ENCODE peak calls at places on chromosomes 5 and 9, in seven cellular contexts. E, T, X, F, W, I and K are unnamed samples.

GRCh38 chr5:62256161-62257017 is 49.6 kb upstream of the KIF2A start:
- DNase-seq in E (peak; percentile 26), T (no peak), X (no peak), F (peak; percentile 17), W (no peak), I (peak; percentile 36), K (no peak)

GRCh38 chr5:43581398-43581797 is 21.6 kb upstream of the NNT start:
- DNase-seq in E (no peak), T (no peak), X (no peak), F (no peak), W (no peak), I (no peak), K (no peak)

GRCh38 chr9:74412236-74412979 is 84.7 kb upstream of the RORB start:
- DNase-seq in E (no peak), T (no peak), X (no peak), F (no peak), W (no peak), I (no peak), K (no peak)

GRCh38 chr9:2271426-2271825 is 256.3 kb downstream of the SMARCA2 start:
- DNase-seq in E (peak; percentile 43), T (no peak), X (no peak), F (no peak), W (no peak), I (no peak), K (no peak)

GRCh38 chr9:4417578-4418325 is 72.5 kb upstream of the SLC1A1 start:
- DNase-seq in E (no peak), T (no peak), X (no peak), F (no peak), W (no peak), I (no peak), K (no peak)

GRCh38 chr5:66945389-66946349 is 250.9 kb downstream of the CD180 start:
- DNase-seq in E (peak; percentile 56), T (no peak), X (no peak), F (no peak), W (no peak), I (no peak), K (no peak)

GRCh38 chr5:168106008-168106761 is 185.3 kb upstream of the WWC1 start:
- DNase-seq in E (no peak), T (no peak), X (no peak), F (no peak), W (no peak), I (no peak), K (no peak)

GRCh38 chr9:121095057-121095456 is 20.3 kb downstream of the CNTRL start:
- DNase-seq in E (no peak), T (no peak), X (no peak), F (no peak), W (no peak), I (no peak), K (no peak)

GRCh38 chr9:37747271-37747753 is 6.3 kb upstream of the TRMT10B start:
- DNase-seq in E (peak; percentile 73), T (peak; percentile 62), X (peak; percentile 35), F (peak; percentile 16), W (no peak), I (peak; percentile 24), K (no peak)

GRCh38 chr9:2228132-2228531 is 213.0 kb downstream of the SMARCA2 start:
- DNase-seq in E (peak; percentile 38), T (peak; percentile 28), X (no peak), F (no peak), W (no peak), I (no peak), K (no peak)

GRCh38 chr5:59208468-59208867 is 625.6 kb downstream of the RAB3C start:
- DNase-seq in E (no peak), T (no peak), X (no peak), F (no peak), W (no peak), I (no peak), K (no peak)

GRCh38 chr5:113112435-113112834 is 135.8 kb downstream of the DCP2 start:
- DNase-seq in E (no peak), T (no peak), X (no peak), F (no peak), W (no peak), I (no peak), K (no peak)

GRCh38 chr9:4832786-4833579 is 40.2 kb downstream of the RCL1 start:
- DNase-seq in E (peak; percentile 80), T (no peak), X (peak; percentile 66), F (no peak), W (no peak), I (no peak), K (no peak)

GRCh38 chr5:67265951-67266350 is 69.4 kb upstream of the CD180 start:
- DNase-seq in E (no peak), T (no peak), X (no peak), F (no peak), W (no peak), I (no peak), K (no peak)

GRCh38 chr5:66849803-66850202 is 253.6 kb downstream of the MAST4 start:
- DNase-seq in E (no peak), T (no peak), X (no peak), F (no peak), W (no peak), I (no peak), K (no peak)

GRCh38 chr9:2241461-2241874 is 226.3 kb downstream of the SMARCA2 start:
- DNase-seq in E (no peak), T (peak; percentile 54), X (peak; percentile 50), F (no peak), W (peak; percentile 32), I (peak; percentile 3), K (no peak)

GRCh38 chr9:117121331-117121730 is 293.5 kb downstream of the ASTN2 start:
- DNase-seq in E (no peak), T (no peak), X (no peak), F (no peak), W (no peak), I (no peak), K (no peak)

GRCh38 chr9:137064027-137064879 is 6.1 kb downstream of the SAPCD2 start:
- DNase-seq in E (peak; percentile 68), T (peak; percentile 66), X (no peak), F (no peak), W (no peak), I (no peak), K (peak; percentile 95)

GRCh38 chr9:84996049-84996448 is 326.5 kb downstream of the NTRK2 start:
- DNase-seq in E (no peak), T (no peak), X (no peak), F (no peak), W (no peak), I (no peak), K (no peak)

GRCh38 chr9:121897140-121897539 is 196.0 kb downstream of the TTLL11 start:
- DNase-seq in E (no peak), T (no peak), X (no peak), F (no peak), W (no peak), I (no peak), K (no peak)

GRCh38 chr5:13932561-13932960 is 11.9 kb downstream of the DNAH5 start:
- DNase-seq in E (no peak), T (no peak), X (no peak), F (no peak), W (no peak), I (no peak), K (no peak)

GRCh38 chr5:77138981-77139380 is 51.9 kb upstream of the ZBED3 start:
- DNase-seq in E (no peak), T (no peak), X (no peak), F (no peak), W (no peak), I (no peak), K (no peak)

GRCh38 chr9:78316151-78316892 is 19.4 kb downstream of the PSAT1 start:
- DNase-seq in E (no peak), T (no peak), X (no peak), F (no peak), W (no peak), I (no peak), K (no peak)

GRCh38 chr9:37914154-37914551 is 10.2 kb upstream of the SLC25A51 start:
- DNase-seq in E (no peak), T (no peak), X (no peak), F (no peak), W (no peak), I (no peak), K (no peak)

GRCh38 chr9:81477669-81478068 is 211.7 kb downstream of the TLE1 start:
- DNase-seq in E (no peak), T (no peak), X (peak; percentile 73), F (no peak), W (no peak), I (no peak), K (no peak)

GRCh38 chr5:68875351-68875750 is 218.5 kb upstream of the SLC30A5 start:
- DNase-seq in E (peak; percentile 32), T (no peak), X (no peak), F (peak; percentile 25), W (no peak), I (no peak), K (no peak)

GRCh38 chr5:21919417-21920022 is 933.6 kb downstream of the CDH12 start:
- DNase-seq in E (no peak), T (no peak), X (no peak), F (no peak), W (no peak), I (no peak), K (no peak)

GRCh38 chr5:74401566-74402320 is 238.8 kb downstream of the ENC1 start:
- DNase-seq in E (no peak), T (no peak), X (no peak), F (no peak), W (no peak), I (no peak), K (no peak)